ENCODE peak calls at places on chromosomes 6 and 20, in ten cellular contexts. U, M, C, V, K, X, J, T, D and G are unnamed samples.
A peak's percentile ranks its signal among the peaks of the same experiment; 100 is the strongest.

GRCh38 chr6:147154454-147154853 is 49.8 kb upstream of the STXBP5 start:
- DNase-seq in U (peak; percentile 84), M (peak; percentile 94), C (no peak), V (no peak), K (no peak), X (peak; percentile 24), J (no peak), T (no peak), D (no peak), G (no peak)

GRCh38 chr20:3459881-3460307 is 10.9 kb upstream of the ATRN start:
- DNase-seq in U (no peak), M (no peak), C (no peak), V (no peak), K (no peak), X (no peak), J (no peak), T (no peak), D (no peak), G (no peak)

GRCh38 chr20:45322952-45323383 is 14.9 kb upstream of the MATN4 start:
- DNase-seq in U (peak; percentile 53), M (peak; percentile 70), C (peak; percentile 55), V (peak; percentile 75), K (no peak), X (peak; percentile 65), J (peak; percentile 83), T (no peak), D (peak; percentile 31), G (no peak)

GRCh38 chr6:158506577-158506976 is 53.3 kb upstream of the TMEM181 start:
- DNase-seq in U (peak; percentile 4), M (no peak), C (no peak), V (no peak), K (no peak), X (no peak), J (no peak), T (peak; percentile 94), D (no peak), G (peak; percentile 69)

GRCh38 chr6:15183979-15184378 is 61.9 kb upstream of the JARID2 start:
- DNase-seq in U (no peak), M (no peak), C (no peak), V (no peak), K (no peak), X (no peak), J (no peak), T (no peak), D (no peak), G (no peak)

GRCh38 chr20:59726196-59726595 is 121.9 kb downstream of the PHACTR3 start:
- DNase-seq in U (no peak), M (no peak), C (no peak), V (no peak), K (no peak), X (no peak), J (no peak), T (no peak), D (no peak), G (no peak)

GRCh38 chr6:25359191-25359861 is 80.2 kb downstream of the CARMIL1 start:
- DNase-seq in U (peak; percentile 88), M (peak; percentile 70), C (no peak), V (no peak), K (no peak), X (no peak), J (no peak), T (peak; percentile 33), D (no peak), G (no peak)

GRCh38 chr6:6661684-6662083 is 73.2 kb downstream of the LY86 start:
- DNase-seq in U (peak; percentile 54), M (peak; percentile 17), C (peak; percentile 26), V (no peak), K (no peak), X (peak; percentile 69), J (no peak), T (no peak), D (no peak), G (peak; percentile 36)

GRCh38 chr20:44354979-44355502 is 458 bp upstream of the HNF4A start:
- DNase-seq in U (no peak), M (no peak), C (no peak), V (no peak), K (no peak), X (no peak), J (no peak), T (no peak), D (peak; percentile 27), G (no peak)

GRCh38 chr6:105015482-105015881 is 58.6 kb downstream of the LIN28B start:
- DNase-seq in U (peak; percentile 74), M (peak; percentile 15), C (no peak), V (no peak), K (no peak), X (no peak), J (no peak), T (no peak), D (no peak), G (no peak)

GRCh38 chr6:118042855-118043254 is 135.8 kb downstream of the SLC35F1 start:
- DNase-seq in U (no peak), M (no peak), C (no peak), V (no peak), K (peak; percentile 42), X (no peak), J (no peak), T (no peak), D (no peak), G (no peak)
- H3K9me2 ChIP-seq in U (no peaks in the 10 kb centered on the region), M (no peaks in the 10 kb centered on the region), C (no peaks in the 10 kb centered on the region), V (no peaks in the 10 kb centered on the region), K (no peaks in the 10 kb centered on the region), X (no peaks in the 10 kb centered on the region), J (no peaks in the 10 kb centered on the region), T (no peaks in the 10 kb centered on the region), D (no peaks in the 10 kb centered on the region), G (no peaks in the 10 kb centered on the region)

GRCh38 chr6:17193376-17193775 is 87.8 kb upstream of the RBM24 start:
- DNase-seq in U (no peak), M (no peak), C (no peak), V (no peak), K (no peak), X (no peak), J (no peak), T (no peak), D (no peak), G (no peak)
- H3K9me2 ChIP-seq in U (no peaks in the 10 kb centered on the region), M (no peaks in the 10 kb centered on the region), C (peaks cover 4% of the 10 kb centered on the region), V (no peaks in the 10 kb centered on the region), K (no peaks in the 10 kb centered on the region), X (no peaks in the 10 kb centered on the region), J (no peaks in the 10 kb centered on the region), T (no peaks in the 10 kb centered on the region), D (no peaks in the 10 kb centered on the region), G (no peaks in the 10 kb centered on the region)

GRCh38 chr20:62461157-62461556 is 14.6 kb downstream of the GATA5 start:
- DNase-seq in U (no peak), M (no peak), C (no peak), V (no peak), K (no peak), X (no peak), J (no peak), T (no peak), D (no peak), G (no peak)
- H3K9me2 ChIP-seq in U (no peaks in the 10 kb centered on the region), M (no peaks in the 10 kb centered on the region), C (no peaks in the 10 kb centered on the region), V (no peaks in the 10 kb centered on the region), K (no peaks in the 10 kb centered on the region), X (no peaks in the 10 kb centered on the region), J (no peaks in the 10 kb centered on the region), T (no peaks in the 10 kb centered on the region), D (no peaks in the 10 kb centered on the region), G (no peaks in the 10 kb centered on the region)

GRCh38 chr20:38139156-38139912 is 25.7 kb downstream of the TGM2 start:
- DNase-seq in U (no peak), M (no peak), C (no peak), V (no peak), K (no peak), X (no peak), J (no peak), T (no peak), D (no peak), G (no peak)

GRCh38 chr20:38141889-38142494 is 23.1 kb downstream of the TGM2 start:
- DNase-seq in U (no peak), M (no peak), C (no peak), V (no peak), K (no peak), X (no peak), J (no peak), T (no peak), D (no peak), G (no peak)

GRCh38 chr20:38138086-38138777 is 26.8 kb downstream of the TGM2 start:
- DNase-seq in U (no peak), M (no peak), C (no peak), V (no peak), K (no peak), X (no peak), J (no peak), T (no peak), D (no peak), G (no peak)

GRCh38 chr20:38141154-38141888 is 23.7 kb downstream of the TGM2 start:
- DNase-seq in U (peak; percentile 33), M (no peak), C (no peak), V (no peak), K (no peak), X (no peak), J (no peak), T (no peak), D (no peak), G (no peak)

GRCh38 chr20:38139919-38140753 is 24.9 kb downstream of the TGM2 start:
- DNase-seq in U (no peak), M (no peak), C (no peak), V (no peak), K (no peak), X (peak; percentile 35), J (no peak), T (no peak), D (no peak), G (peak; percentile 84)
- H3K9me2 ChIP-seq in U (no peaks in the 10 kb centered on the region), M (no peaks in the 10 kb centered on the region), C (no peaks in the 10 kb centered on the region), V (no peaks in the 10 kb centered on the region), K (no peaks in the 10 kb centered on the region), X (no peaks in the 10 kb centered on the region), J (no peaks in the 10 kb centered on the region), T (no peaks in the 10 kb centered on the region), D (no peaks in the 10 kb centered on the region), G (no peaks in the 10 kb centered on the region)

GRCh38 chr6:167860546-167861226 is 34.0 kb downstream of the AFDN start:
- DNase-seq in U (no peak), M (no peak), C (no peak), V (peak; percentile 7), K (no peak), X (no peak), J (no peak), T (no peak), D (no peak), G (no peak)
- H3K9me2 ChIP-seq in U (no peaks in the 10 kb centered on the region), M (no peaks in the 10 kb centered on the region), C (no peaks in the 10 kb centered on the region), V (no peaks in the 10 kb centered on the region), K (no peaks in the 10 kb centered on the region), X (no peaks in the 10 kb centered on the region), J (no peaks in the 10 kb centered on the region), T (no peaks in the 10 kb centered on the region), D (peaks cover 3% of the 10 kb centered on the region), G (no peaks in the 10 kb centered on the region)